ENCODE peak calls at places on chromosomes 3 and 15, in ten cellular contexts. N, J, F, S, C, P, G, M, R and O are unnamed samples.

GRCh38 chr3:64687781-64688515 is at the start of gene ADAMTS9:
- DNase-seq in N (peak), J (no peak), F (no peak), S (peak), C (peak), P (no peak), G (no peak), M (no peak), R (no peak), O (peak)

GRCh38 chr15:63503739-63504246 is 600 bp upstream of the USP3 start:
- DNase-seq in N (peak), J (peak), F (peak), S (peak), C (no peak), P (peak), G (no peak), M (peak), R (peak), O (peak)

GRCh38 chr3:13219902-13220296 is 146.7 kb upstream of the IQSEC1 start:
- DNase-seq in N (no peak), J (no peak), F (no peak), S (no peak), C (no peak), P (peak), G (no peak), M (no peak), R (no peak), O (no peak)

GRCh38 chr3:14519406-14519805 is 20.7 kb downstream of the GRIP2 start:
- DNase-seq in N (no peak), J (no peak), F (no peak), S (no peak), C (no peak), P (no peak), G (no peak), M (no peak), R (no peak), O (no peak)

GRCh38 chr3:36244728-36245127 is 135.6 kb upstream of the STAC start:
- DNase-seq in N (peak), J (peak), F (no peak), S (no peak), C (peak), P (no peak), G (no peak), M (no peak), R (no peak), O (peak)

GRCh38 chr3:32934150-32934742 is 17.2 kb upstream of the CCR4 start:
- DNase-seq in N (no peak), J (peak), F (no peak), S (no peak), C (no peak), P (no peak), G (no peak), M (no peak), R (no peak), O (no peak)

GRCh38 chr3:114706591-114707224 is 412.9 kb downstream of the TIGIT start:
- DNase-seq in N (peak), J (peak), F (no peak), S (no peak), C (no peak), P (no peak), G (no peak), M (no peak), R (no peak), O (peak)

GRCh38 chr3:132522353-132522752 is 74.7 kb upstream of the ACKR4 start:
- DNase-seq in N (no peak), J (no peak), F (no peak), S (no peak), C (no peak), P (no peak), G (no peak), M (no peak), R (no peak), O (no peak)

GRCh38 chr15:30962079-30962478 is 29.3 kb downstream of the MTMR10 start:
- DNase-seq in N (no peak), J (peak), F (no peak), S (no peak), C (no peak), P (no peak), G (no peak), M (no peak), R (no peak), O (peak)